ENCODE peak calls at places on chromosomes 13 and 19, in ten cellular contexts. Y, J, G, K, N, B, F, S, W and P are unnamed samples.

GRCh38 chr19:7257148-7258041 is 36.8 kb downstream of the INSR start:
- DNase-seq in N (no peak), K (no peak), F (no peak), J (no peak), G (no peak), Y (no peak), W (no peak), S (no peak), B (no peak), P (no peak)

GRCh38 chr13:24718192-24718965 is 38.2 kb downstream of the ATP12A start:
- DNase-seq in S (no peak), Y (no peak), F (no peak), G (no peak), J (no peak), K (no peak), W (no peak), B (no peak), N (no peak), P (no peak)

GRCh38 chr13:37429976-37430375 is 168.6 kb downstream of the POSTN start:
- DNase-seq in S (no peak), J (no peak), K (no peak), F (no peak), W (no peak), Y (peak), G (no peak), N (no peak), B (no peak), P (no peak)

GRCh38 chr13:48562296-48563066 is 29.6 kb upstream of the RCBTB2 start:
- DNase-seq in W (no peak), Y (no peak), N (no peak), B (no peak), G (peak), J (no peak), F (no peak), S (no peak), K (peak), P (peak)

GRCh38 chr13:20161275-20161950 is 561 bp upstream of the GJA3 start:
- DNase-seq in N (peak), G (peak), J (no peak), W (no peak), F (no peak), B (no peak), S (peak), K (peak), Y (no peak), P (peak)

GRCh38 chr19:40377876-40378385 is 12.1 kb downstream of the HIPK4 start:
- DNase-seq in F (no peak), S (no peak), Y (no peak), B (no peak), J (no peak), N (no peak), G (no peak), K (no peak), W (no peak), P (no peak)

GRCh38 chr19:30231408-30232318 is 140.5 kb upstream of the ZNF536 start:
- DNase-seq in K (no peak), Y (no peak), S (no peak), B (no peak), N (no peak), F (peak), G (no peak), W (no peak), J (no peak), P (no peak)

GRCh38 chr19:39270091-39270871 is 2.1 kb downstream of the IFNL2 start:
- DNase-seq in N (no peak), S (no peak), F (no peak), W (no peak), G (no peak), K (no peak), J (peak), B (no peak), Y (no peak), P (no peak)

GRCh38 chr19:28482221-28482620 is 730.7 kb downstream of the UQCRFS1 start:
- DNase-seq in J (peak), G (no peak), Y (no peak), N (no peak), K (no peak), S (no peak), F (peak), B (no peak), W (no peak), P (no peak)

GRCh38 chr13:23608704-23609413 is 38.6 kb downstream of the TNFRSF19 start:
- DNase-seq in G (no peak), K (no peak), N (peak), Y (no peak), S (no peak), W (peak), B (no peak), F (no peak), J (no peak), P (no peak)

GRCh38 chr13:33610471-33611015 is 207.4 kb upstream of the RFC3 start:
- DNase-seq in F (no peak), N (peak), Y (no peak), S (peak), J (peak), W (peak), K (peak), G (peak), B (no peak), P (no peak)

GRCh38 chr19:48698046-48698445 is 2.3 kb downstream of the FUT2 start:
- DNase-seq in N (no peak), K (no peak), F (no peak), G (no peak), W (no peak), J (no peak), Y (no peak), B (peak), S (no peak), P (no peak)

GRCh38 chr19:12090807-12091206 is 26.3 kb downstream of the ZNF844 start:
- DNase-seq in Y (peak), J (no peak), G (peak), K (peak), W (peak), N (peak), F (peak), S (peak), B (no peak), P (peak)

GRCh38 chr19:17685451-17686026 is 2.6 kb downstream of the UNC13A start:
- DNase-seq in B (no peak), J (no peak), W (no peak), F (no peak), N (no peak), S (no peak), K (no peak), G (no peak), Y (no peak), P (no peak)

GRCh38 chr19:1468274-1469199 is 10.5 kb downstream of the C19orf25 start:
- DNase-seq in W (no peak), N (peak), J (no peak), F (no peak), B (no peak), S (peak), G (peak), K (no peak), Y (no peak), P (no peak)

GRCh38 chr19:57903298-57904174 is 12.9 kb downstream of the ZNF417 start:
- DNase-seq in W (no peak), N (no peak), G (no peak), Y (peak), J (no peak), K (no peak), S (no peak), F (peak), B (no peak), P (no peak)

GRCh38 chr13:110323172-110323851 is 16.2 kb downstream of the COL4A2 start:
- DNase-seq in Y (no peak), K (no peak), B (no peak), W (no peak), G (no peak), F (no peak), J (no peak), S (no peak), N (no peak), P (no peak)